ENCODE peak calls at places on chromosome 1, in nine cellular contexts. J, H, E, W, N, Q, L, K and U are unnamed samples.

GRCh38 chr1:160863422-160864131 is 890 bp upstream of the CD244 start:
- DNase-seq in H (no peak), J (no peak), N (no peak), Q (no peak), E (no peak), K (no peak), L (no peak), W (no peak), U (no peak)

GRCh38 chr1:21672478-21673276 is 3.5 kb upstream of the RAP1GAP start:
- DNase-seq in L (no peak), E (peak), K (no peak), Q (peak), J (no peak), W (no peak), H (no peak), N (peak), U (no peak)

GRCh38 chr1:11478571-11479374 is at the start of gene DISP3:
- DNase-seq in K (peak), L (peak), Q (peak), E (peak), W (peak), N (peak), H (peak), J (peak), U (peak)

GRCh38 chr1:60692031-60692430 is 390.3 kb upstream of the NFIA start:
- DNase-seq in Q (no peak), K (no peak), H (no peak), E (no peak), N (no peak), L (no peak), J (no peak), W (no peak), U (no peak)

GRCh38 chr1:56967900-56968832 is 2.4 kb upstream of the C8B start:
- DNase-seq in K (peak), H (no peak), E (peak), Q (peak), L (peak), W (peak), J (no peak), N (no peak), U (no peak)

GRCh38 chr1:227756172-227756959 is 21.1 kb downstream of the SNAP47 start:
- DNase-seq in J (no peak), L (no peak), W (no peak), K (no peak), E (no peak), N (no peak), H (no peak), Q (peak), U (no peak)

GRCh38 chr1:208857471-208857870 is 613.3 kb upstream of the PLXNA2 start:
- DNase-seq in E (no peak), L (no peak), H (no peak), K (no peak), Q (no peak), W (no peak), J (no peak), N (no peak), U (peak)

GRCh38 chr1:223835754-223836153 is 10.0 kb downstream of the TP53BP2 start:
- DNase-seq in E (peak), Q (no peak), W (no peak), J (no peak), L (no peak), K (no peak), H (no peak), N (no peak), U (no peak)

GRCh38 chr1:220952941-220953340 is 73.7 kb downstream of the HLX start:
- DNase-seq in K (no peak), H (no peak), L (no peak), Q (no peak), W (no peak), J (no peak), E (no peak), N (no peak), U (no peak)

GRCh38 chr1:36175137-36176095 is 19.5 kb downstream of the MAP7D1 start:
- DNase-seq in H (no peak), L (no peak), K (no peak), E (peak), W (peak), N (no peak), Q (peak), J (no peak), U (no peak)

GRCh38 chr1:15991427-15992186 is 12.4 kb upstream of the SRARP start:
- DNase-seq in E (no peak), W (no peak), J (no peak), K (no peak), N (no peak), Q (no peak), H (no peak), L (no peak), U (no peak)

GRCh38 chr1:8584316-8584715 is 233.1 kb downstream of the RERE start:
- DNase-seq in E (peak), J (no peak), Q (no peak), W (no peak), L (no peak), H (no peak), K (no peak), N (no peak), U (no peak)

GRCh38 chr1:100265562-100265930 is 470 bp upstream of the RTCA start:
- DNase-seq in E (no peak), L (peak), N (peak), Q (peak), K (no peak), H (no peak), J (no peak), W (no peak), U (no peak)

GRCh38 chr1:93593868-93594602 is 87.6 kb downstream of the BCAR3 start:
- DNase-seq in E (peak), L (no peak), K (no peak), J (no peak), N (no peak), W (peak), Q (no peak), H (no peak), U (no peak)

GRCh38 chr1:21537511-21537931 is 28.3 kb downstream of the ALPL start:
- DNase-seq in Q (no peak), N (no peak), E (no peak), H (no peak), L (no peak), K (no peak), W (no peak), J (no peak), U (no peak)

GRCh38 chr1:232620356-232620841 is 9.5 kb downstream of the SIPA1L2 start:
- DNase-seq in W (peak), Q (peak), H (no peak), J (no peak), L (peak), K (no peak), N (peak), E (peak), U (peak)

GRCh38 chr1:101136739-101137138 is 100.1 kb upstream of the S1PR1 start:
- DNase-seq in E (peak), Q (peak), K (no peak), W (no peak), L (no peak), N (no peak), H (no peak), J (no peak), U (no peak)

GRCh38 chr1:86061660-86062059 is 94.9 kb downstream of the COL24A1 start:
- DNase-seq in Q (peak), L (no peak), J (no peak), E (no peak), K (no peak), W (no peak), H (no peak), N (no peak), U (no peak)

GRCh38 chr1:231040019-231040799 is at the start of gene FAM89A:
- DNase-seq in N (no peak), W (no peak), Q (no peak), H (peak), J (no peak), K (peak), L (peak), E (peak), U (no peak)

GRCh38 chr1:175192630-175193338 is at the start of gene KIAA0040:
- DNase-seq in K (peak), H (peak), J (no peak), N (peak), E (peak), W (peak), L (peak), Q (no peak), U (peak)

GRCh38 chr1:42815938-42816599 is 853 bp upstream of the ERMAP start:
- DNase-seq in W (peak), Q (peak), N (no peak), H (no peak), E (peak), J (no peak), K (no peak), L (no peak), U (peak)

GRCh38 chr1:231420299-231420958 is 1.7 kb downstream of the EGLN1 start:
- DNase-seq in Q (peak), K (no peak), N (no peak), J (no peak), E (peak), W (peak), L (peak), H (no peak), U (no peak)

GRCh38 chr1:94864821-94865220 is 44.7 kb downstream of the SLC44A3 start:
- DNase-seq in W (peak), E (peak), L (no peak), N (no peak), K (no peak), J (no peak), Q (peak), H (no peak), U (no peak)

GRCh38 chr1:61085191-61086086 is 3.1 kb downstream of the NFIA start:
- DNase-seq in L (no peak), N (no peak), K (no peak), J (no peak), E (no peak), H (no peak), W (no peak), Q (no peak), U (no peak)

GRCh38 chr1:91133240-91133639 is 111.4 kb upstream of the ZNF644 start:
- DNase-seq in L (no peak), W (no peak), J (no peak), K (no peak), E (no peak), Q (no peak), N (no peak), H (no peak), U (no peak)

GRCh38 chr1:173005196-173005864 is 45.4 kb downstream of the TNFSF18 start:
- DNase-seq in E (peak), N (no peak), W (no peak), L (no peak), Q (no peak), K (no peak), H (no peak), J (no peak), U (no peak)

GRCh38 chr1:183079697-183080096 is 56.5 kb downstream of the LAMC1 start:
- DNase-seq in E (peak), W (no peak), Q (no peak), H (no peak), N (no peak), J (no peak), K (no peak), L (no peak), U (no peak)

GRCh38 chr1:85352055-85352454 is 75.6 kb upstream of the BCL10 start:
- DNase-seq in J (no peak), H (no peak), E (no peak), W (no peak), K (no peak), Q (no peak), L (no peak), N (no peak), U (no peak)

GRCh38 chr1:234647245-234647644 is 37.3 kb upstream of the IRF2BP2 start:
- DNase-seq in N (no peak), H (no peak), W (no peak), L (no peak), J (no peak), K (no peak), E (no peak), Q (no peak), U (no peak)

GRCh38 chr1:213014642-213015041 is 1.0 kb downstream of the ANGEL2 start:
- DNase-seq in E (peak), K (no peak), L (no peak), H (no peak), J (no peak), Q (peak), W (no peak), N (no peak), U (no peak)

GRCh38 chr1:96987186-96987703 is 265.7 kb downstream of the PTBP2 start:
- DNase-seq in K (no peak), E (no peak), H (no peak), J (no peak), W (no peak), Q (peak), N (no peak), L (no peak), U (no peak)

GRCh38 chr1:156006666-156007376 is 13.9 kb downstream of the SSR2 start:
- DNase-seq in L (no peak), H (no peak), K (no peak), N (no peak), E (peak), J (no peak), W (peak), Q (no peak), U (peak)

GRCh38 chr1:230174041-230174440 is 107.0 kb downstream of the GALNT2 start:
- DNase-seq in K (no peak), N (no peak), J (no peak), H (no peak), L (no peak), W (no peak), Q (no peak), E (no peak), U (no peak)